ENCODE peak calls at places on chromosomes 12 and 14, in four cellular contexts. B is A549, M is uterus, O is gastrocnemius medialis. W is an unnamed sample.

GRCh38 chr14:67167420-67168109 is 21.7 kb upstream of the GARIN2 start:
- DNase-seq in M (no peak), B (no peak), O (no peak), W (no peak)

GRCh38 chr14:49999216-49999761 is 106.4 kb downstream of the ARF6 start:
- DNase-seq in O (peak; percentile 92), B (peak; percentile 87), M (peak; percentile 59), W (peak; percentile 97)

GRCh38 chr12:19404232-19404880 is 34.9 kb upstream of the AEBP2 start:
- DNase-seq in M (no peak), B (no peak), O (no peak), W (no peak)

GRCh38 chr12:108876550-108876949 is 3.3 kb upstream of the DAO start:
- DNase-seq in M (no peak), O (no peak), B (no peak), W (no peak)

GRCh38 chr14:43872752-43873655 is 634.1 kb downstream of the FSCB start:
- DNase-seq in M (no peak), O (no peak), B (no peak), W (no peak)

GRCh38 chr12:130013771-130014484 is 110.1 kb upstream of the TMEM132D start:
- DNase-seq in O (no peak), B (peak; percentile 60), M (no peak), W (no peak)

GRCh38 chr12:78081590-78082314 is 251.1 kb downstream of the NAV3 start:
- DNase-seq in B (no peak), O (no peak), M (no peak), W (no peak)

GRCh38 chr12:3247596-3248270 is 170.6 kb downstream of the TSPAN9 start:
- DNase-seq in O (no peak), M (no peak), B (no peak), W (no peak)

GRCh38 chr14:68795602-68796417 is 2.9 kb upstream of the ZFP36L1 start:
- DNase-seq in M (peak; percentile 86), O (peak; percentile 81), B (no peak), W (peak; percentile 92)

GRCh38 chr14:60768602-60769001 is 34.0 kb downstream of the MNAT1 start:
- DNase-seq in M (no peak), B (no peak), O (no peak), W (no peak)

GRCh38 chr12:42145552-42146215 is 1.0 kb upstream of the GXYLT1 start:
- DNase-seq in M (no peak), O (no peak), B (no peak), W (no peak)

GRCh38 chr12:102800565-102800964 is 116.5 kb downstream of the PAH start:
- DNase-seq in B (no peak), O (no peak), M (no peak), W (no peak)

GRCh38 chr12:69484428-69484827 is 14.2 kb downstream of the FRS2 start:
- DNase-seq in B (no peak), M (no peak), O (no peak), W (no peak)

GRCh38 chr14:68368850-68369249 is 424.0 kb downstream of the ZFP36L1 start:
- DNase-seq in B (no peak), O (no peak), M (no peak), W (peak; percentile 23)

GRCh38 chr14:91834571-91834970 is 32.8 kb downstream of the TC2N start:
- DNase-seq in M (no peak), O (no peak), B (no peak), W (no peak)

GRCh38 chr14:74919421-74920165 is 3.5 kb downstream of the RPS6KL1 start:
- DNase-seq in B (no peak), O (no peak), M (no peak), W (no peak)

GRCh38 chr12:55901881-55902490 is 25.7 kb downstream of the PYM1 start:
- DNase-seq in B (no peak), M (no peak), O (no peak), W (peak; percentile 7)

GRCh38 chr14:69204753-69205152 is 13.5 kb downstream of the EXD2 start:
- DNase-seq in B (no peak), O (no peak), M (no peak), W (no peak)

GRCh38 chr14:74841230-74842207 is 34.4 kb downstream of the PROX2 start:
- DNase-seq in M (no peak), O (no peak), B (no peak), W (peak; percentile 38)

GRCh38 chr12:132143328-132144071 is 619 bp downstream of the DDX51 start:
- DNase-seq in B (no peak), O (peak; percentile 11), M (no peak), W (peak; percentile 51)

GRCh38 chr12:124511259-124511985 is 56.0 kb downstream of the NCOR2 start:
- DNase-seq in M (no peak), B (no peak), O (no peak), W (no peak)

GRCh38 chr14:103847954-103848719 is 762 bp upstream of the PPP1R13B start:
- DNase-seq in B (no peak), M (peak; percentile 44), O (peak; percentile 26), W (peak; percentile 56)

GRCh38 chr12:131217024-131217586 is 263.4 kb downstream of the ADGRD1 start:
- DNase-seq in O (no peak), M (no peak), B (no peak), W (no peak)

GRCh38 chr14:93804654-93805053 is 16.4 kb upstream of the PRIMA1 start:
- DNase-seq in B (no peak), O (no peak), M (no peak), W (no peak)

GRCh38 chr12:122891661-122892525 is 4.0 kb downstream of the VPS37B start:
- DNase-seq in B (no peak), M (no peak), O (no peak), W (peak; percentile 46)

GRCh38 chr14:105617201-105617777 is 90.9 kb downstream of the TMEM121 start:
- DNase-seq in M (no peak), O (no peak), B (no peak), W (peak; percentile 44)

GRCh38 chr12:129938089-129938488 is 34.3 kb upstream of the TMEM132D start:
- DNase-seq in B (no peak), O (no peak), M (no peak), W (no peak)

GRCh38 chr12:3004655-3005565 is 45.7 kb downstream of the TEAD4 start:
- DNase-seq in B (peak; percentile 55), M (no peak), O (peak; percentile 58), W (no peak)

GRCh38 chr12:8047842-8048241 is 15.3 kb downstream of the FOXJ2 start:
- DNase-seq in O (no peak), B (no peak), M (no peak), W (no peak)

GRCh38 chr14:32230695-32231280 is 27.7 kb upstream of the RNU6-8 start:
- DNase-seq in M (no peak), O (no peak), B (peak; percentile 16), W (no peak)

GRCh38 chr14:104040539-104040938 is 45.0 kb upstream of the ASPG start:
- DNase-seq in M (no peak), B (no peak), O (no peak), W (no peak)

GRCh38 chr14:99073401-99073800 is 198.6 kb downstream of the BCL11B start:
- DNase-seq in B (no peak), O (no peak), M (no peak), W (no peak)

GRCh38 chr14:59294662-59294992 is 106.2 kb downstream of the DAAM1 start:
- DNase-seq in O (no peak), B (no peak), M (no peak), W (no peak)
- H3K27ac ChIP-seq in O (no peak overlapping the region), B (no peak overlapping the region), M (peak overlapping the region; percentile 26), W (no peak overlapping the region)

GRCh38 chr12:32063796-32064195 is 42.9 kb upstream of the BICD1 start:
- DNase-seq in M (no peak), B (no peak), O (no peak), W (no peak)
- H3K4me1 ChIP-seq in M (no peaks in the 10 kb centered on the region), B (peaks cover 5% of the 10 kb centered on the region), O (no peaks in the 10 kb centered on the region), W (no peaks in the 10 kb centered on the region)

DNA sequence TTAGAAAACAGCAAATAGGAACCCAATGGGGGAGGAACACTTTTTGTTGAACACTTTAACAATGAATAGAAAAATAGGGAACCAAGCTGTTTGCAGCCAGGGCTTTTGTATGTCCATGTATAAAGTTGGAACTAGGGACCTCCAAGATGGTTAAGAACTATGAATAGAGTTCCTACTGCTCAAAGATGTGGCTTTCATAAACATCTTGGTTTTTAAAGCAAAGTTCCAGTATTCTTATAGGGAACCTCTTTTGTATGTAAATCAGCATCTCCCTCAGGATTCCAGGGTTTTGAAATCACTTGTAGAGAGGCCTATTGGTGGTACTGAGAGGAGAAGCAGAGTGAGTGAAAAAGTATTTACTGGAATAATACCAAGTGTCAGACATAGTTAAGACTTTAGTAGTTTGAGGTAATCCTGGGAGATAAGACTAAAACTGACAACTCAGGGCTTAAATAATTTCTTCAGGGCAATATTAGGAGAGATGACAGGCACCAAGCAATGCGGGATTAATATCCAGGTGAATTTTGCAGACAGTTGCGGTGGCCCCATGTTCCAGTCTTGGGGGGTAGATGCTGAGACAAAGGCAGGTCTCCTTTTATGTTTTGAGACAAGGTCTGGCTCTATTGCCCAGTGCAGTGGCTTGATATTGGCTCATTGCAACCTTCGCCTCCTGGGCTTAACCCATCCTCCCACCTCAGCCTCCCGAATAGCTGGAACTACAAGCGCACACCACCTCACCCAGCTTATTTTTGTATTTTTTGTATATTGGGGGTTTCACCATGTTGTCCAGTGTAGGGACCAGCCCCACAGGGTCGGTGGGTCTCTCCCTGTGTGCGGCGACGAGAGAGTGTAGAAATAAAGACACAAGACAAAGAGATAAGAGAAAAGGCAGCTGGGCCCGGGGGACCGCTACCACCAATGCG is 10.4 kb upstream of the EID3 start:
- DNase-seq in M (no peak), B (no peak), O (no peak), W (no peak)
- TF ChIP-seq POLR2A in M (no peak), B (no peak), O (no peak), W (no peak)

GRCh38 chr12:93663729-93664084 is 13.5 kb upstream of the CRADD start:
- DNase-seq in B (no peak), M (no peak), O (no peak), W (no peak)
- H3K27ac ChIP-seq in B (no peak overlapping the region), M (no peak overlapping the region), O (peak overlapping the region; percentile 74), W (no peak overlapping the region)

DNA sequence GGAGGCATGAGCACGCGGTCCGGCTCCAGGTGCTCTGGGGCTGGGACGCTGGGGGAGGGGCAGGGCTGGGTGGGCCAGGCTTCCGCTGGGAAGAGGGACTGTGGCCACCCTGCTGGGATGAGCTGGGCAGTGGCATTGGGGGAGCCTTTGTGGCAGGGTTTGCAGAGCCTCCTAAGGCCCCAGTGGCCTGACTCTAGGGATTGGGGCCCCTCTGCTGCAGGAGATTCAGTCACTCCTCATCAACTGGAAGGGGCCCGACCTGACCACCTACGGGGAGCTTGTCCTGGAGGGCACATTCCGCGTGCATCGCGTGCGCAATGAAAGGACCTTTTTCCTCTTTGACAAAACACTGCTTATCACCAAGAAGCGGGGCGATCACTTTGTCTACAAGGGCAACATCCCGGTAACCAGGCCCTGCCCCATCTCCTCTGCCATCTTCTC is 26.9 kb downstream of the PLEKHG3 start:
- DNase-seq in M (no peak), B (no peak), O (no peak), W (no peak)
- H3K4me1 ChIP-seq in M (peaks cover 6% of the 10 kb centered on the region), B (peaks cover 24% of the 10 kb centered on the region), O (no peaks in the 10 kb centered on the region), W (no peaks in the 10 kb centered on the region)